ENCODE peak calls at places on chromosomes 1 and 21, in four cellular contexts. One of them, this sample, is unnamed. For H3K27me3 and H3K4me1, the result is how much of the 10 kb centered on the place peaks cover.

GRCh38 chr21:41802684-41803083 is 35.8 kb upstream of the RIPK4 start:
- DNase-seq in fibroblast of lung: peak
- DNase-seq in right cardiac atrium: peak
- DNase-seq in ascending aorta: no peak
- DNase-seq in this sample: no peak

GRCh38 chr1:91124989-91125417 is 103.2 kb upstream of the ZNF644 start:
- DNase-seq in fibroblast of lung: no peak
- DNase-seq in right cardiac atrium: no peak
- DNase-seq in ascending aorta: no peak
- DNase-seq in this sample: no peak

GRCh38 chr1:180631766-180632325 is at the start of gene XPR1:
- DNase-seq in fibroblast of lung: peak
- DNase-seq in right cardiac atrium: peak
- DNase-seq in ascending aorta: peak
- DNase-seq in this sample: peak

GRCh38 chr1:178407662-178408061 is 89.1 kb downstream of the CLEC20A start:
- DNase-seq in fibroblast of lung: peak
- DNase-seq in right cardiac atrium: no peak
- DNase-seq in ascending aorta: no peak
- DNase-seq in this sample: no peak

GRCh38 chr1:205493241-205494085 is 11.0 kb upstream of the CDK18 start:
- DNase-seq in fibroblast of lung: peak
- DNase-seq in right cardiac atrium: peak
- DNase-seq in ascending aorta: peak
- DNase-seq in this sample: no peak

GRCh38 chr21:28159396-28159795 is 833.3 kb downstream of the LTN1 start:
- DNase-seq in fibroblast of lung: no peak
- DNase-seq in right cardiac atrium: no peak
- DNase-seq in ascending aorta: no peak
- DNase-seq in this sample: no peak

GRCh38 chr1:91555821-91556531 is 55.3 kb downstream of the CDC7 start:
- DNase-seq in fibroblast of lung: peak
- DNase-seq in right cardiac atrium: no peak
- DNase-seq in ascending aorta: no peak
- DNase-seq in this sample: no peak

GRCh38 chr1:236425031-236425663 is 31.1 kb downstream of the EDARADD start:
- DNase-seq in fibroblast of lung: no peak
- DNase-seq in right cardiac atrium: no peak
- DNase-seq in ascending aorta: no peak
- DNase-seq in this sample: no peak

GRCh38 chr1:107776898-107777663 is 187.9 kb downstream of the VAV3 start:
- DNase-seq in fibroblast of lung: no peak
- DNase-seq in right cardiac atrium: no peak
- DNase-seq in ascending aorta: no peak
- DNase-seq in this sample: no peak

GRCh38 chr21:19864456-19864855 is 1133.8 kb upstream of the NCAM2 start:
- DNase-seq in fibroblast of lung: no peak
- DNase-seq in right cardiac atrium: no peak
- DNase-seq in ascending aorta: no peak
- DNase-seq in this sample: no peak

GRCh38 chr1:151841141-151841540 is 1.5 kb upstream of the C2CD4D start:
- DNase-seq in fibroblast of lung: peak
- DNase-seq in right cardiac atrium: no peak
- DNase-seq in ascending aorta: no peak
- DNase-seq in this sample: peak

GRCh38 chr1:212284744-212285684 is at the start of gene PPP2R5A:
- DNase-seq in fibroblast of lung: peak
- DNase-seq in right cardiac atrium: peak
- DNase-seq in ascending aorta: peak
- DNase-seq in this sample: peak

GRCh38 chr1:29805122-29805895 is 569.0 kb downstream of the PTPRU start:
- DNase-seq in fibroblast of lung: no peak
- DNase-seq in right cardiac atrium: no peak
- DNase-seq in ascending aorta: no peak
- DNase-seq in this sample: peak

GRCh38 chr1:176073524-176074157 is 133.4 kb downstream of the COP1 start:
- DNase-seq in fibroblast of lung: peak
- DNase-seq in right cardiac atrium: no peak
- DNase-seq in ascending aorta: no peak
- DNase-seq in this sample: peak

GRCh38 chr1:174445817-174446216 is 1.9 kb upstream of the GPR52 start:
- DNase-seq in fibroblast of lung: no peak
- DNase-seq in right cardiac atrium: no peak
- DNase-seq in ascending aorta: no peak
- DNase-seq in this sample: no peak

GRCh38 chr1:39951951-39952350 is 3.0 kb upstream of the MFSD2A start:
- DNase-seq in fibroblast of lung: no peak
- DNase-seq in right cardiac atrium: no peak
- DNase-seq in ascending aorta: no peak
- DNase-seq in this sample: no peak

GRCh38 chr1:63082754-63083153 is 239.6 kb upstream of the FOXD3 start:
- DNase-seq in fibroblast of lung: no peak
- DNase-seq in right cardiac atrium: no peak
- DNase-seq in ascending aorta: no peak
- DNase-seq in this sample: no peak

GRCh38 chr1:94667716-94668282 is 126.2 kb upstream of the F3 start:
- DNase-seq in fibroblast of lung: peak
- DNase-seq in right cardiac atrium: no peak
- DNase-seq in ascending aorta: no peak
- DNase-seq in this sample: no peak
- H3K27ac ChIP-seq in fibroblast of lung: no peak
- H3K27ac ChIP-seq in right cardiac atrium: no peak
- H3K27ac ChIP-seq in ascending aorta: no peak
- H3K27ac ChIP-seq in this sample: no peak

DNA sequence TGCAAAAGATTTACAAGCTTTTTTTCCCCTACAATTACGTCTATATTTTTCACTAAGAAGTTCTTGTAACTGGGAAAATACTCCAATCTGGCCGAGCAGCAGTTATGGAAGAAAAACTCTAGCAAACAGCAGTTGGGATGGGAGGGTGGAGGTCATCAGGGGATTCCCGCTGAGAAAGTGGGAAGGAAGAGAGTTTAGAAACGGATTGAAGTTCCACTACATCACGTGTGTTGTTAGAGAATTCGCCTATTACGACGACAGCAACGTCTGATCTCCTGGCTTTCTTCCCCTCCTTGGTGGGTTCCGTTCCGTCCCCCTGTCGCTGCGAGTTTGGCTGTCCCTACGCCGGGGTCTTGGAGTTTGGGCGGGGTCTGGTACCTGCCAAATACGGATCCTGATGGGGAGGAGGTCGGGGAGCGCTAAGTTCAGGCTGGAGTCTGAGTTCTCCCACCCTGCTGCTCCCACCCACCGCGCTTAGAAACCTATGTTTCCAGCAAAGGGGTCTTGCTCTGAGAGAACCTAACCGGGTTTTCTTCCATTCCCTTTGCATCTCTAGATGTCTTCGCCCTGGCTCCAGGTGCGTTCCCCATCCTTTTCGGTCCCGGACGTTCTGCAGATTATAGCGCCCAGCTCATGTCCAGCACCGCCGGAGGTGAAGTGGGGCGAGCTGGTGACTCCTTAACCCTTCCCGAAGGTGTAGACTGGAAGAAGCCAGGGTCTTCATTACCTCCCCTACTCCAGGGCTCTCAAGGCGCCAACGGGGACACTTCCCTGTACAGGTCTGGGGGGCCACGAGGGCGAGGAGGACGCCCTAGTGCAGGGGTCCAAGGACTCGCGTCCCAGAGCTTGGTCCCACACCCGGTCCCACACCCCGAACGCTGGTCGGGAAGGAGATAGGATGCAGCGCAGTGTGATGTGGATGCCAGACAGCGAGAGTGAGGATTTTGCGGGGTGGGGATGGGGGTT is 688 bp upstream of the KCNK2 start:
- DNase-seq in fibroblast of lung: no peak
- DNase-seq in right cardiac atrium: no peak
- DNase-seq in ascending aorta: no peak
- DNase-seq in this sample: no peak
- H3K27me3 ChIP-seq in fibroblast of lung: under half
- H3K27me3 ChIP-seq in right cardiac atrium: under half
- H3K27me3 ChIP-seq in ascending aorta: under half
- H3K27me3 ChIP-seq in this sample: half or more

DNA sequence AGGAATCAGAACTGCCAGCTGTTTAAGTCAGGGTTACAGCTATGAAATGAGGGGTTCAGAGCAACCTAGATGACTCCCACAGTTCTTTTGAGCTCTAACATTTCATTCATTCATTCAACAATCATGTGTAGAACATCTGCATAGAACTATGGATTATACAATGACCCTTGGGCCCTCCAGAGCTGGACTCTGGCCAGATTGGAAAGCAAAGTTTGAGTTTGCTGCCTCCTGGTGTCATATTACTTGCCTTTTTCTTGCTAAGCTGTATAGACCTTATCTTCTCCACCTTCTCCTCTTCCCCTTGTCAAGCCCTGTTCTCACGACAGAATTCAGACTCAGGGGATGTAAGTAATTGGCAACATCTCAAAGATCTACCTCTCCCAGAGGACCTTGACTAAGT is 4.0 kb downstream of the CASQ2 start:
- DNase-seq in fibroblast of lung: peak
- DNase-seq in right cardiac atrium: no peak
- DNase-seq in ascending aorta: no peak
- DNase-seq in this sample: peak
- H3K4me1 ChIP-seq in fibroblast of lung: under half
- H3K4me1 ChIP-seq in right cardiac atrium: under half
- H3K4me1 ChIP-seq in ascending aorta: under half
- H3K4me1 ChIP-seq in this sample: under half

DNA sequence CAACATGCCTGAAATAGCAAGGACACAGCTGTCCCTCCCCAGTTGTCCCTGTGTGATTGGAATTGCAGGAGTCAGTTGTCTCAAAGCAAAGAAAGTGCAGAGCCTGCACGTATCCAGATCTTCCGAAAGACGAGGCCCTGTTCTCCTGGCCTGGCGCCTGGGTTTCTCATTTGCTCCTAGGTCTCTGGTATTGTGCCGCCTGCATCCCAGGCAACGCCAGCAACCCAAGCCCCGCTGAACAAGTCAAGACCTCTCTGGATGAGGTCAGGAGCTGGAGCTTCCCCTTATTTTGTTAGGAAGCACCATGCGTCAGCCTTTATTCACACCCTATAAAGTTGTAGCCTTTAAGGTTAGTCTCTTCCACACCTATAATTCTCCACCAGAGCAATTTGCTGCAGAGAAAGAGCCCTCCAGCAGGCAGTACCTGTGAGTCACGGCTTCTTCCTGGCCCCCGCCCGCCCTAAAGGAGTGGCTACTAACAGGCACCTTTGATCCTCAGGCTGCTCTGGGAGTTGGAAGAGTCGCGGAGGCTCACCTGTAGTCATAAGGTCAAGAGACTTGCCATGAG is 130.4 kb downstream of the TOMM20 start:
- DNase-seq in fibroblast of lung: peak
- DNase-seq in right cardiac atrium: peak
- DNase-seq in ascending aorta: no peak
- DNase-seq in this sample: no peak
- H3K27ac ChIP-seq in fibroblast of lung: peak
- H3K27ac ChIP-seq in right cardiac atrium: peak
- H3K27ac ChIP-seq in ascending aorta: peak
- H3K27ac ChIP-seq in this sample: peak

This sample was measured in SJSA1.